ENCODE peak calls at places on chromosomes 16 and 17, in four cellular contexts. Q, J, P and L are unnamed samples.

GRCh38 chr16:86768231-86768791 is 190.0 kb downstream of the FOXL1 start:
- DNase-seq in Q (no peak), J (no peak), P (no peak), L (no peak)

GRCh38 chr17:3710951-3711383 is 12.7 kb upstream of the HASPIN start:
- DNase-seq in Q (peak), J (no peak), P (no peak), L (peak)

GRCh38 chr16:56246051-56246817 is 54.9 kb downstream of the GNAO1 start:
- DNase-seq in Q (no peak), J (no peak), P (peak), L (no peak)

GRCh38 chr17:39169101-39169500 is 3.1 kb upstream of the ARL5C start:
- DNase-seq in Q (no peak), J (no peak), P (no peak), L (no peak)

GRCh38 chr16:84303023-84303422 is 8.3 kb downstream of the WFDC1 start:
- DNase-seq in Q (no peak), J (no peak), P (no peak), L (no peak)

GRCh38 chr17:9291912-9292562 is 270.7 kb downstream of the NTN1 start:
- DNase-seq in Q (peak), J (no peak), P (no peak), L (peak)

GRCh38 chr16:12507366-12507765 is 296.3 kb downstream of the CPPED1 start:
- DNase-seq in Q (no peak), J (no peak), P (no peak), L (no peak)

GRCh38 chr17:49496183-49496865 is 1.2 kb downstream of the NGFR start:
- DNase-seq in Q (peak), J (peak), P (peak), L (peak)